ENCODE peak calls at places on chromosomes 6 and 20, in six cellular contexts. I, V, N, W, S and L are unnamed samples.

GRCh38 chr6:160678744-160679401 is 14.8 kb upstream of the LPA start:
- DNase-seq in I (no peak), V (no peak), N (peak; percentile 4), W (peak; percentile 9), S (no peak), L (no peak)

GRCh38 chr6:40510442-40510841 is 76.7 kb downstream of the LRFN2 start:
- DNase-seq in I (no peak), V (no peak), N (no peak), W (no peak), S (no peak), L (no peak)

GRCh38 chr6:127302728-127303675 is 36.3 kb downstream of the RNF146 start:
- DNase-seq in I (no peak), V (peak; percentile 65), N (no peak), W (peak; percentile 16), S (no peak), L (peak; percentile 28)

GRCh38 chr6:130466052-130466743 is 100.4 kb downstream of the TMEM200A start:
- DNase-seq in I (no peak), V (no peak), N (no peak), W (no peak), S (no peak), L (no peak)

GRCh38 chr6:165645919-165646318 is 17.1 kb downstream of the PDE10A start:
- DNase-seq in I (no peak), V (no peak), N (no peak), W (no peak), S (no peak), L (no peak)

GRCh38 chr6:27757307-27757706 is 154.9 kb downstream of the OR2B2 start:
- DNase-seq in I (no peak), V (peak; percentile 16), N (peak; percentile 20), W (peak; percentile 43), S (no peak), L (peak; percentile 60)

GRCh38 chr6:16204653-16205376 is 33.6 kb upstream of the GMPR start:
- DNase-seq in I (no peak), V (no peak), N (no peak), W (no peak), S (no peak), L (no peak)

GRCh38 chr6:1313364-1313754 is 1.5 kb downstream of the FOXQ1 start:
- DNase-seq in I (no peak), V (no peak), N (no peak), W (peak; percentile 33), S (no peak), L (peak; percentile 30)

GRCh38 chr6:26118999-26119398 is 31.8 kb downstream of the HFE start:
- DNase-seq in I (no peak), V (peak; percentile 89), N (no peak), W (no peak), S (no peak), L (no peak)

DNA sequence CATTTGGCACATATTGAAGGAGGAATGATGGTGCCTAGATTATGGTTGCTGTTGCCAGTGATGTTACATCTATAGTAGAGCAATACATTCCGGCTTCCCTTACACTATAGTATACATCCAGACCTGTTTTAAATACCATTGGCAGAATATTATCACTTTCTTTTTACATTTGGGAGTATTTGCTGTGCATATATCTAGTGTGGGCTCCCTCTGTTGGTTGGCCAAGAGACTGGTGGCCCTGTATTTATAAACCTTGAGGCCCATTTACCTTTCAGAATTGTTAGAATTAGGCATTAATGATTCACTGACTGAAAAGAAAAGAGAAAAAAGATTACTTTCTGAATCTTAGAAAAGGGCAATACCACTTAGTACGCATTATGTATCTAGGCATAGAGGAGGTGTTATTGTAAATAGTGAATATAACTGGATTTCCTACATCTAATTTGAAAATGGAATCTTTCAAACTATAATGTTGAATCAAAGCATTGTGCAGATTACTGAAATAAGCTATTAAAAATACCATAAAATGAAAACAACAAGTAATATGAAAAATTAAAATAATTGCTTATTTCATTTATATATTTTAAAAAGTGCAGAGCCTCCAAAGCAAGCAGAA is 628.8 kb upstream of the MAN1A1 start:
- DNase-seq in I (no peak), V (peak; percentile 49), N (no peak), W (peak; percentile 14), S (no peak), L (peak; percentile 13)
- TF ChIP-seq CTCF in I (peak; percentile 48), V (peak; percentile 59), N (peak; percentile 70), W (peak; percentile 50), S (no peak), L (peak; percentile 33)

DNA sequence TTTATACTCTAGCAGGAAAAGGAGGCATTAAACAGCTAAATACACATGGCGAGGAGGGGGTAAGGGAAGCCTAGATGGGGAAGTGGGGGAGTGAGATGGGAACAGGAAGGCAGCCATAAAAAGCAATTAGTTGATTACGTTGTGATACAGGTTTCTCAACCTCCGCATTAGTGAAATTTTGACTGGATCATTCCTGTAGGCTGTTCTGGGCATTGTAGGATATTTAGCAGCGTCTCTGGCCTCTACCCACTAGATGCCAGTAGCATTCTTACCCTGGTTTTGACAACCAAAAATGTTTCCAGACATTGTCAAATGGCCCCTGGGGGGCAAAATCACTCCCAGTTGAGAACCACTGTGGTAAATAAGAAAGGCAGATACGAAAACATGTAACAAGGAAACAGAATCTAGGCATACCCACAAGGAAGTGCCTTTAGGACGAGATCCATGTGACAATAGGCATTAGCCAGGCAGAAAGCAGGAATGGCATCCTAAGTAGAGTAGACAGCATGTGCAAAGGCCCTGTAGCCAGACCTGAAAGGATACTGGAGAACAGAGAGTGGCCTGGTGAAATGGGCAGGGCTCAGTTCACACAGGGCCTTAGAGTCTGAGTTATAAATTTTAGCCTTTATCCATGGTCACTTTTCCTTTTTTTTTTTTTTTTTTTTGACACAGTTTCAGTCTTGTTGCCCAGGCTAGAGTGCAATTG is 25.8 kb upstream of the PTPN1 start:
- DNase-seq in I (no peak), V (no peak), N (no peak), W (no peak), S (no peak), L (no peak)
- TF ChIP-seq CTCF in I (no peak), V (no peak), N (no peak), W (no peak), S (no peak), L (no peak)

DNA sequence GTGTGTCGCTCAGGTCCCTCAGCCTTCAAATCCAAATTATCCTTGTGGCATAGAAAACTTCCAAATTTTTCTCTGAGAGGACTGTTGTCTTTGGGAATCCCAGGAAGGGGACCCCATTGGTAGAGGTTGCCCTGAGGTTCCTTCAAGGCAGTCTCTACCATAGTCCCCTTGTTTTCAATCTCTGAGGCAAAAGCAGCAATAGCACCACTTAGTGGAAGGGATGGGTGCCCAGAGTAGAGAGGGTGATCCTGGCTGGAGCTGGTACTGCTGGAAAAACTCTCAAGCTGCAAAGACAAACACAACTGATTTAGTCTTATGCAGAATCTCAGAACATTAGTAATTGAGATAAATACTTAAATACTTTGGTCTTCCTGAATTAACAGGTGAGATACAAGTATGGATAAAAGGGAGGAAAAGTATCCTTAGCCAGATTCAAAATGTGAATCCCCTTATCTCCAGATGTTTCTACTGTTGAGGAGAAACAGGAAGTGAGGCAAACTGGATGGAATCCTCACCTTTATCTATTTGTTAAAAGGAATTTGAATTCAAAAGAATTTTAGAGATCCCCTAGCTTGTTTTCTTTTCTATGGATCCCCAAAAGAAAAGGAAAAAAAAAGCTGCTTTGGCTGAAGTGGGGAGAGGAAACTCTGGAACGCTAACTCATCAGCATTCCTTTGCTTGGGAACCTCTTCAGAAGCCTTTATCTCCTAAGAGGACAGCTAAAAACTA is 13.4 kb downstream of the ZNF318 start:
- DNase-seq in I (no peak), V (peak; percentile 46), N (no peak), W (no peak), S (no peak), L (no peak)
- TF ChIP-seq CTCF in I (peak; percentile 48), V (peak; percentile 36), N (no peak), W (no peak), S (no peak), L (peak; percentile 23)

GRCh38 chr6:139895205-139895793 is 520.9 kb upstream of the CITED2 start:
- DNase-seq in I (no peak), V (no peak), N (no peak), W (no peak), S (no peak), L (no peak)
- TF ChIP-seq CTCF in I (no peak), V (peak; percentile 23), N (peak; percentile 35), W (no peak), S (no peak), L (no peak)

GRCh38 chr6:106085984-106086832 is at the start of gene PRDM1:
- DNase-seq in I (peak; percentile 78), V (peak; percentile 37), N (peak; percentile 36), W (peak; percentile 88), S (no peak), L (peak; percentile 81)
- TF ChIP-seq CTCF in I (peak; percentile 35), V (peak; percentile 13), N (peak; percentile 51), W (peak; percentile 26), S (no peak), L (peak; percentile 14)

GRCh38 chr6:113976806-113977205 is 5.9 kb upstream of the HDAC2 start:
- DNase-seq in I (no peak), V (no peak), N (no peak), W (no peak), S (no peak), L (no peak)

GRCh38 chr6:113978084-113978675 is 7.2 kb upstream of the HDAC2 start:
- DNase-seq in I (no peak), V (no peak), N (no peak), W (no peak), S (no peak), L (no peak)

GRCh38 chr6:113982055-113982550 is 11.2 kb upstream of the HDAC2 start:
- DNase-seq in I (no peak), V (no peak), N (no peak), W (no peak), S (no peak), L (no peak)

GRCh38 chr6:113979930-113980329 is 9.0 kb upstream of the HDAC2 start:
- DNase-seq in I (no peak), V (no peak), N (no peak), W (no peak), S (no peak), L (peak; percentile 32)

DNA sequence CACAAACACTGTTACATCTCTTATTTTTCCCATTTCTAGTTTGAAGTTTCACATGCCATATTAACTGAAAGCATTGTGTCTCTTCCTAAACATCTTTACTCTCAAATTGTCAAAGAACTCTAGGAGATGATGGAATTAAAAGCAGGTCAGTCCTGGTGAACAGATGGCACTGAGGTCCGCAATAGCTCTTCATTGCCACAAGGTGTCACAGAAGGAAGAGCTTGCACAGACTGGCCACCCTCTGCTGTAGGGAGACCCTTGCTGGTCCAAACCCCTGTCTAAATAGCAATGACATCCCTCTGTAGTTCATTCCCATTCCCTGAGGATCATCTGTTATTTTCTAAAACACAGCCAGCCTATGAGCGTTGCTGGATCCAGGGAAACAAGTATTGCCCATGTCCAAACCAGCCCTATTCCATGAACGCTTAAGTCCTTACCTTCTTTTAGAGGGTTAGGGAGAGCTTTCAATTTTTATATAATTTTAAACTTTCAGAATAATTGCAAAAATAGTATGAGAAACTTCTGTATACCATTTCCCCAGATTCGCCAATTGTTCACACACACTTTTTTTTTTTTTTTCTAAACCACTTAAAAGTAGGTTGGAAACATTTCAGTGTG is 10.1 kb upstream of the HDAC2 start:
- DNase-seq in I (no peak), V (peak; percentile 47), N (peak; percentile 12), W (peak; percentile 36), S (no peak), L (peak; percentile 20)
- TF ChIP-seq CTCF in I (peak; percentile 57), V (peak; percentile 59), N (peak; percentile 69), W (peak; percentile 64), S (no peak), L (peak; percentile 10)